ENCODE peak calls at places on chromosomes 16 and 17, in six cellular contexts. P is lung; B is mucosa of descending colon; Y is ovary; T is CD8-positive, alpha-beta T cell; K is stomach. Z is an unnamed sample.
A peak's percentile ranks its signal among the peaks of the same experiment; 100 is the strongest.

GRCh38 chr16:29958756-29959155 is 3.1 kb upstream of the TMEM219 start:
- DNase-seq in P (no peak), B (no peak), Y (no peak), T (no peak), K (no peak), Z (no peak)

GRCh38 chr16:19898924-19899604 is 14.4 kb upstream of the GPRC5B start:
- DNase-seq in P (peak; percentile 47), B (no peak), Y (no peak), T (peak; percentile 22), K (peak; percentile 46), Z (peak; percentile 56)

GRCh38 chr16:49799172-49799571 is 56.7 kb downstream of the ZNF423 start:
- DNase-seq in P (no peak), B (no peak), Y (no peak), T (no peak), K (no peak), Z (no peak)

GRCh38 chr17:21425736-21426135 is 49.6 kb downstream of the KCNJ12 start:
- DNase-seq in P (no peak), B (no peak), Y (no peak), T (no peak), K (no peak), Z (no peak)

GRCh38 chr17:4635823-4636375 is 5.6 kb downstream of the ALOX15 start:
- DNase-seq in P (no peak), B (no peak), Y (peak; percentile 32), T (no peak), K (no peak), Z (no peak)

GRCh38 chr17:65297916-65298315 is 160.7 kb downstream of the RGS9 start:
- DNase-seq in P (no peak), B (no peak), Y (no peak), T (no peak), K (no peak), Z (no peak)

GRCh38 chr17:73423806-73424205 is 112.0 kb upstream of the CDC42EP4 start:
- DNase-seq in P (no peak), B (no peak), Y (no peak), T (no peak), K (no peak), Z (no peak)

GRCh38 chr17:18069101-18069500 is 18.6 kb upstream of the DRG2 start:
- DNase-seq in P (no peak), B (no peak), Y (no peak), T (no peak), K (no peak), Z (no peak)

GRCh38 chr16:14289692-14290340 is 218.7 kb downstream of the MRTFB start:
- DNase-seq in P (no peak), B (no peak), Y (no peak), T (peak; percentile 32), K (peak; percentile 21), Z (peak; percentile 57)

GRCh38 chr16:83843657-83844056 is 35.9 kb downstream of the HSBP1 start:
- DNase-seq in P (no peak), B (no peak), Y (no peak), T (no peak), K (no peak), Z (no peak)

GRCh38 chr17:45948881-45949624 is 50.0 kb upstream of the STH start:
- DNase-seq in P (peak; percentile 66), B (peak; percentile 74), Y (peak; percentile 78), T (peak; percentile 58), K (peak; percentile 81), Z (peak; percentile 82)

GRCh38 chr17:76469991-76470739 is 2.8 kb downstream of the AANAT start:
- DNase-seq in P (no peak), B (no peak), Y (no peak), T (no peak), K (no peak), Z (no peak)

GRCh38 chr17:58531661-58532554 is 17.5 kb upstream of the MTMR4 start:
- DNase-seq in P (no peak), B (peak; percentile 77), Y (peak; percentile 77), T (peak; percentile 67), K (peak; percentile 68), Z (peak; percentile 66)

GRCh38 chr16:17227278-17227677 is 243.5 kb downstream of the XYLT1 start:
- DNase-seq in P (no peak), B (no peak), Y (no peak), T (no peak), K (no peak), Z (no peak)

GRCh38 chr17:8913091-8913490 is 45.6 kb upstream of the PIK3R6 start:
- DNase-seq in P (no peak), B (no peak), Y (no peak), T (no peak), K (no peak), Z (no peak)

GRCh38 chr17:43952724-43953666 is 745 bp downstream of the PYY start:
- DNase-seq in P (no peak), B (no peak), Y (no peak), T (no peak), K (no peak), Z (no peak)

GRCh38 chr17:61323015-61323379 is 76.6 kb upstream of the TBX2 start:
- DNase-seq in P (no peak), B (no peak), Y (no peak), T (no peak), K (no peak), Z (no peak)

GRCh38 chr17:7959503-7960253 is 27.7 kb downstream of the CNTROB start:
- DNase-seq in P (peak; percentile 69), B (no peak), Y (no peak), T (no peak), K (no peak), Z (no peak)

DNA sequence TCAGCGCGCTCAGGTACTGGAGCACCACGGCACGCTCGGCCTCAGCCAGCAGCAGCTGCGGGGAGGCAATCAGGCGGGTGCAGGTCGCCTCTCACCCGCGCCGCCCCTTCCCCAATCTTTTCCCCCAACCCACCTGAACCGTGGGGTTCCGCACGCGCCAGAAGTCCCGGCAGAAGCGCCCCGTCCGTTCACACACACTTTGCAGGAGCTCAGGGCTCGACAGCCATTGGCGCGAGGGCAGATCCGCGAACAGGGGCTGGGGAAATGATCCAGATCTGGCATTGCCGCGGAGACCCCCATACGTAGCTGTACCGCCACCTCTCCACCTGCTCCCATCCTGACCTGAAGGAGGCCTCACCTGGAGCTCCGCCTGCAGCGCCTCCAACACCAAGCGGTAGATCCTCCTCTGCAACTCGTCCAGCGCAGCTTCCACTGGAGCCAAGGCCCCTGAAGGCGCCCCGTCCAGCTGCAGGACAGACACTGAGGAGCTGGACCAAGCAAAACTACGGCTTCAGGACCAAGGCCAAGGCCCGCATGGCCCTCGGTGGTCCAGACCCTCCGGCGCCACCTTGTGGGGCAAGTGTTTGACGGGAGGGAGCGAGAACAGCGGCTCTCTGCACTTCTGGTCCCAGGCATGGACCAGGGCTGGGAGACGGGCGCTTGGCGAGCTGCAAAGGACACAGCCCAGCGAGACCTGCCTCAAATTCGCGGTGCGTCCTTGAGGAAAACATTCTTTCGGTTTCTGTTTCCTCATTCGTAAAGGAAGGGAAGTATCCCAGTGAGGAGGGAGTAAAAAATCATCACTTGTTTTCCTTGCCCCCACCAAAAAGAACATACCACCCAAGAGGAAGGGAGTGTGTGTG is 1.5 kb upstream of the MATCAP1 start:
- DNase-seq in P (peak; percentile 92), B (peak; percentile 95), Y (peak; percentile 97), T (peak; percentile 88), K (peak; percentile 95), Z (peak; percentile 95)
- H3K4me3 ChIP-seq in P (no peak overlapping the region), B (no peak overlapping the region), Y (peak overlapping the region; percentile 83), T (no peak overlapping the region), K (peak overlapping the region; percentile 78), Z (no peak overlapping the region)

DNA sequence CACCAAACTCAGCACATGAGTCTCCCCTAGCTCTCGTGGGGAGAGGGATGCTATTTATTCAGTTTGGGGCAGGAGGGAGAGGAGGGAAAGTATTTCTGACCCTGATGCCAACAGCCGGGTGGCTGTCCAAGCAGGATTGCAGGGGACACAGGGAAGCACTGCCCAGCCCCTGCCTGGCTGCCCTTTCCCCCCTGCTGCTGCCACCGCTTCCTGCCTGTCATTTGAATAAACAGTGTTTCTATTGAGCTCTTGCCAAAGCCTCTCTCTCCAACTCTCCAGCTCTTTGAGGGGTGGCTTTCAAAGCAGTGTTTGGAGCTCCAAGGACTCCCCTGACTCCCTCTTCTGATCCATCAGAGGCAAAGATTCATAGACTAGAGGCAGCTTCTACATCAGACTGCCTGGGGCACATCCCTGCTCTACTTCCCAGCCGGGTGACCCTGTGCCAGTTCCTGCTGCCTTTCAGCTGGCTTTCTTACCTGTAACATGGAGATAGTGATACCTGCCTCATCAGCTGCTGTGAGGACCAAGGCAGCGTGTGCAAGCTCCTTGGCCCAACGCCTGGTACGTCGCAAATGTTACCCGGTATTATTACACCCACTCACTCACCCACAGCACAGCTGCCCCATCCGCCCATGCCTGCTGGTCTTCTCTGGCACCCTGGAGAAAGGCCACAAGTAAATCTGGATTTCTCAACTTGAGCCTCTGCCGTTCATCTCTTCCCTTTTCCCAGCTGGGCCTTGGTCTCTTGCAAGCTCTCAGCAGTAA is 9.5 kb downstream of the PROCA1 start:
- DNase-seq in P (no peak), B (no peak), Y (no peak), T (no peak), K (no peak), Z (no peak)
- H3K36me3 ChIP-seq in P (peaks cover 43% of the 10 kb centered on the region), B (peaks cover 16% of the 10 kb centered on the region), Y (peaks cover 2% of the 10 kb centered on the region), T (peaks cover 49% of the 10 kb centered on the region), K (peaks cover 84% of the 10 kb centered on the region), Z (peaks cover 32% of the 10 kb centered on the region)

DNA sequence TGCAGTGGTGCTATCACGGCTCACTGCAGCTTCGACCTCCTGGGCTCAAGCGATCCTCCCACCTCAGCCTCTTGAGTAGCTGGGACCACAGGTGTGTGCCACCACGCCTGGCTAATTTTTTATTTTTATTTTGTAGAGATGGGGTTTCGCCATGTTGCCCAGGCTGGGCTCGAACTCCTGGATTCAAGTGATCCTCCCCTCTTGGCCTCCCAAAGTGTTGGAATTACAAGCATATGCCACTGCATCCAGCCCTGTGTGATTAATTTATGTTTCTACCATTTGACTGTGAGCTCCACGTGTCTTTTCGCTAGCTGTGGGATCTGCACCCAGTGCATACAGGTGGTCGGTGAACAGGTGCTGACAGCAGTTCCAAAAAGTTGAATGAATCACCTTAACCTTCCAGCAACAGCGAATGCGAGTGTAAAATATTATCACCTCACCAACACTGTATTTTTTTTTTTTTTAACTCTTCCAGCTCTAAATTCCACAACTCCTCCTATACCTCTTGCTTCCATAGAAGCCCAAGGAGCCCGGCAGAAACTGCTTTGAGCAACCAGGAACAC is 481 bp upstream of the NUDT7 start:
- DNase-seq in P (no peak), B (peak; percentile 28), Y (no peak), T (no peak), K (no peak), Z (no peak)
- H3K4me3 ChIP-seq in P (no peak overlapping the region), B (no peak overlapping the region), Y (peak overlapping the region; percentile 20), T (peak overlapping the region; percentile 83), K (peak overlapping the region; percentile 69), Z (peak overlapping the region; percentile 37)

GRCh38 chr17:30519166-30519565 is 42.0 kb downstream of the GOSR1 start:
- DNase-seq in P (no peak), B (no peak), Y (no peak), T (no peak), K (no peak), Z (no peak)

GRCh38 chr17:30517786-30518185 is 40.6 kb downstream of the GOSR1 start:
- DNase-seq in P (no peak), B (no peak), Y (no peak), T (no peak), K (no peak), Z (no peak)

GRCh38 chr17:30514895-30515596 is 37.8 kb downstream of the GOSR1 start:
- DNase-seq in P (no peak), B (no peak), Y (no peak), T (no peak), K (no peak), Z (no peak)

DNA sequence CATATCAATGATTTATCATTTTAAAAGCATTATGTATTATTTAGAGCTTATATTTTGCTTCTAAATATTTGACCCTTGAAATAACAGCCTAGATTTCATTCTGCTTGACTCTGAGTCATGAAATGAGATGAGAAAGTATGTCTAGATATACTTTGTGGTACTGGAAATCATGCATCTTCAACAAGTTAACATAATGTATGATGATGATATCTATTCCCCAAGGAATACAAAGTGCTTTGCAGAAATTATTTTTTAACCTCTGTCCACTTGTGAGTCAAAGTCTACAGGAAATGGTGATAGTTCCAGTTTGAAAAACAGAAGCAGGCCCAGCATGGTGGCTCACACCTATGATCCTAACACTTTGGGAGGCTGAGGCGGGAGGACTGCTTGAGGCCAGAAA is 36.1 kb downstream of the GOSR1 start:
- DNase-seq in P (no peak), B (no peak), Y (no peak), T (no peak), K (no peak), Z (no peak)
- H3K36me3 ChIP-seq in P (peaks cover under 1% of the 10 kb centered on the region), B (no peaks in the 10 kb centered on the region), Y (no peaks in the 10 kb centered on the region), T (peaks cover 10% of the 10 kb centered on the region), K (peaks cover 49% of the 10 kb centered on the region), Z (no peaks in the 10 kb centered on the region)

Z was measured in BE2C.